ENCODE peak calls at places on chromosome 2, in four cellular contexts. One of them, this sample, is unnamed.

GRCh38 chr2:98280376-98281102 is 65.7 kb upstream of the CNGA3 start:
- DNase-seq in right cardiac atrium: no peak
- DNase-seq in NCI-H774: no peak
- DNase-seq in activated gamma-delta T cell treated with Interleukin-2 at 50 U/mL for 16 hours: no peak
- DNase-seq in this sample: no peak

GRCh38 chr2:30268296-30268871 is 37.0 kb downstream of the LBH start:
- DNase-seq in right cardiac atrium: no peak
- DNase-seq in NCI-H774: no peak
- DNase-seq in activated gamma-delta T cell treated with Interleukin-2 at 50 U/mL for 16 hours: no peak
- DNase-seq in this sample: no peak

GRCh38 chr2:227127236-227127635 is 36.8 kb downstream of the COL4A4 start:
- DNase-seq in right cardiac atrium: no peak
- DNase-seq in NCI-H774: no peak
- DNase-seq in activated gamma-delta T cell treated with Interleukin-2 at 50 U/mL for 16 hours: no peak
- DNase-seq in this sample: no peak

GRCh38 chr2:24749069-24749691 is 44.0 kb downstream of the PTRHD1 start:
- DNase-seq in right cardiac atrium: no peak
- DNase-seq in NCI-H774: no peak
- DNase-seq in activated gamma-delta T cell treated with Interleukin-2 at 50 U/mL for 16 hours: no peak
- DNase-seq in this sample: no peak

GRCh38 chr2:23656597-23656973 is 270.3 kb downstream of the ATAD2B start:
- DNase-seq in right cardiac atrium: no peak
- DNase-seq in NCI-H774: no peak
- DNase-seq in activated gamma-delta T cell treated with Interleukin-2 at 50 U/mL for 16 hours: no peak
- DNase-seq in this sample: no peak

GRCh38 chr2:54030814-54031213 is 60.0 kb upstream of the PSME4 start:
- DNase-seq in right cardiac atrium: no peak
- DNase-seq in NCI-H774: no peak
- DNase-seq in activated gamma-delta T cell treated with Interleukin-2 at 50 U/mL for 16 hours: no peak
- DNase-seq in this sample: no peak

GRCh38 chr2:96873651-96874096 is 3.8 kb upstream of the SEMA4C start:
- DNase-seq in right cardiac atrium: peak
- DNase-seq in NCI-H774: no peak
- DNase-seq in activated gamma-delta T cell treated with Interleukin-2 at 50 U/mL for 16 hours: no peak
- DNase-seq in this sample: no peak

GRCh38 chr2:85585781-85586105 is 1.5 kb downstream of the VAMP5 start:
- DNase-seq in right cardiac atrium: no peak
- DNase-seq in NCI-H774: no peak
- DNase-seq in activated gamma-delta T cell treated with Interleukin-2 at 50 U/mL for 16 hours: no peak
- DNase-seq in this sample: no peak

GRCh38 chr2:37827455-37827854 is 97.6 kb upstream of the RMDN2 start:
- DNase-seq in right cardiac atrium: no peak
- DNase-seq in NCI-H774: no peak
- DNase-seq in activated gamma-delta T cell treated with Interleukin-2 at 50 U/mL for 16 hours: no peak
- DNase-seq in this sample: no peak

GRCh38 chr2:95034221-95034620 is 8.7 kb downstream of the MAL start:
- DNase-seq in right cardiac atrium: peak
- DNase-seq in NCI-H774: no peak
- DNase-seq in activated gamma-delta T cell treated with Interleukin-2 at 50 U/mL for 16 hours: no peak
- DNase-seq in this sample: no peak

GRCh38 chr2:219650426-219651248 is 23.2 kb downstream of the SLC4A3 start:
- DNase-seq in right cardiac atrium: peak
- DNase-seq in NCI-H774: no peak
- DNase-seq in activated gamma-delta T cell treated with Interleukin-2 at 50 U/mL for 16 hours: no peak
- DNase-seq in this sample: no peak

GRCh38 chr2:218993345-218994315 is at the start of gene CRYBA2:
- DNase-seq in right cardiac atrium: no peak
- DNase-seq in NCI-H774: peak
- DNase-seq in activated gamma-delta T cell treated with Interleukin-2 at 50 U/mL for 16 hours: no peak
- DNase-seq in this sample: no peak

This sample was measured in T-helper 17 cell.